ENCODE peak calls at places on chromosome 21, in seven cellular contexts. O is lung microvascular endothelial cell; Z is CD8-positive, alpha-beta memory T cell; R is progenitor cell of endocrine pancreas; K is NCI-H774; J is GM12865; S is NCI-H2227 treated with DMSO at 0.1 percent for 48 hours. M is an unnamed sample.

GRCh38 chr21:44370027-44370735 is 16.8 kb downstream of the TRPM2 start:
- DNase-seq in O (no peak), Z (no peak), R (no peak), K (no peak), J (no peak), S (peak; percentile 10), M (no peak)

GRCh38 chr21:22352088-22352487 is 1353.9 kb downstream of the NCAM2 start:
- DNase-seq in O (no peak), Z (no peak), R (no peak), K (no peak), J (no peak), S (no peak), M (no peak)

GRCh38 chr21:32184059-32184458 is 94.8 kb downstream of the MIS18A start:
- DNase-seq in O (no peak), Z (no peak), R (no peak), K (no peak), J (no peak), S (no peak), M (no peak)

GRCh38 chr21:42448683-42449082 is 45.0 kb downstream of the UBASH3A start:
- DNase-seq in O (no peak), Z (no peak), R (no peak), K (no peak), J (no peak), S (no peak), M (no peak)

GRCh38 chr21:38990424-38990794 is 184.7 kb downstream of the ETS2 start:
- DNase-seq in O (no peak), Z (no peak), R (no peak), K (no peak), J (no peak), S (no peak), M (no peak)

GRCh38 chr21:43985690-43986251 is 26.3 kb upstream of the TRAPPC10 start:
- DNase-seq in O (no peak), Z (no peak), R (no peak), K (no peak), J (no peak), S (no peak), M (peak; percentile 29)

GRCh38 chr21:46532080-46532479 is 72.8 kb downstream of the S100B start:
- DNase-seq in O (no peak), Z (no peak), R (no peak), K (no peak), J (no peak), S (no peak), M (no peak)

GRCh38 chr21:37227071-37228002 is 39.8 kb downstream of the VPS26C start:
- DNase-seq in O (no peak), Z (no peak), R (no peak), K (no peak), J (no peak), S (no peak), M (no peak)

GRCh38 chr21:17779486-17779885 is 39.7 kb downstream of the C21orf91 start:
- DNase-seq in O (peak; percentile 26), Z (no peak), R (no peak), K (no peak), J (no peak), S (no peak), M (no peak)

GRCh38 chr21:40809673-40810072 is 37.3 kb downstream of the DSCAM start:
- DNase-seq in O (no peak), Z (no peak), R (no peak), K (no peak), J (no peak), S (no peak), M (no peak)

GRCh38 chr21:17911628-17912027 is 92.5 kb upstream of the C21orf91 start:
- DNase-seq in O (no peak), Z (no peak), R (no peak), K (no peak), J (no peak), S (no peak), M (no peak)

M was measured in SJCRH30.